ENCODE peak calls at places on chromosomes 13 and 19, in six cellular contexts. W is pons; F is cardiac muscle cell; Y is fibroblast of villous mesenchyme; K is NCI-H1436; Z is stimulated activated CD4-positive, alpha-beta T cell treated with anti-CD3 and anti-CD28 coated beads, Interleukin-2, amount 100 ng/mL, for 48 hours. C is an unnamed sample.

GRCh38 chr13:110628952-110629701 is 13.8 kb downstream of the NAXD start:
- DNase-seq in W (no peak), F (peak; percentile 24), Y (peak; percentile 48), K (no peak), Z (no peak), C (no peak)

GRCh38 chr19:2333027-2333806 is 4.7 kb downstream of the SPPL2B start:
- DNase-seq in W (no peak), F (no peak), Y (no peak), K (peak; percentile 85), Z (no peak), C (no peak)

GRCh38 chr19:19064811-19065745 is 1.3 kb downstream of the SLC25A42 start:
- DNase-seq in W (no peak), F (peak; percentile 22), Y (peak; percentile 11), K (no peak), Z (peak; percentile 24), C (peak; percentile 36)

GRCh38 chr13:65497265-65497664 is 1732.9 kb downstream of the PCDH9 start:
- DNase-seq in W (no peak), F (no peak), Y (no peak), K (no peak), Z (no peak), C (peak; percentile 1)

GRCh38 chr13:94556646-94557045 is 39.3 kb downstream of the TGDS start:
- DNase-seq in W (no peak), F (peak; percentile 11), Y (peak; percentile 7), K (no peak), Z (no peak), C (no peak)

GRCh38 chr19:51458899-51459592 is 792 bp upstream of the SIGLEC8 start:
- DNase-seq in W (no peak), F (no peak), Y (no peak), K (no peak), Z (no peak), C (no peak)

GRCh38 chr13:101152184-101152583 is 264.1 kb downstream of the NALCN start:
- DNase-seq in W (no peak), F (no peak), Y (peak; percentile 28), K (peak; percentile 65), Z (no peak), C (no peak)

GRCh38 chr13:90185734-90186133 is 1161.8 kb upstream of the MIR17HG start:
- DNase-seq in W (no peak), F (no peak), Y (no peak), K (no peak), Z (no peak), C (no peak)

GRCh38 chr19:50384685-50385535 is 763 bp downstream of the POLD1 start:
- DNase-seq in W (no peak), F (peak; percentile 27), Y (peak; percentile 16), K (peak; percentile 43), Z (no peak), C (peak; percentile 26)

GRCh38 chr19:821976-822773 is 420 bp upstream of the PLPPR3 start:
- DNase-seq in W (no peak), F (no peak), Y (no peak), K (no peak), Z (no peak), C (peak; percentile 41)

GRCh38 chr19:45471116-45471865 is 3.5 kb downstream of the FOSB start:
- DNase-seq in W (no peak), F (peak; percentile 32), Y (no peak), K (no peak), Z (no peak), C (no peak)

GRCh38 chr19:1221141-1221903 is 15.7 kb downstream of the STK11 start:
- DNase-seq in W (no peak), F (peak; percentile 67), Y (peak; percentile 61), K (no peak), Z (no peak), C (peak; percentile 90)

GRCh38 chr13:43816401-43816889 is 29.7 kb upstream of the ENOX1 start:
- DNase-seq in W (no peak), F (no peak), Y (no peak), K (no peak), Z (no peak), C (no peak)